ENCODE peak calls at places on chromosome 1, in ten cellular contexts. L is AG04449, Q is OCI-LY7, U is fibroblast of pulmonary artery, N is lung, G is GM12878, Z is left ventricle myocardium inferior, H is IMR-90, V is AG04450, D is upper lobe of right lung. F is an unnamed sample.

GRCh38 chr1:4778056-4778455 is 123.6 kb downstream of the AJAP1 start:
- DNase-seq in L (no peak), Q (peak; percentile 46), U (no peak), N (no peak), G (no peak), Z (no peak), H (no peak), V (no peak), D (no peak), F (no peak)

GRCh38 chr1:15941044-15941840 is 34.7 kb downstream of the ZBTB17 start:
- DNase-seq in L (no peak), Q (no peak), U (no peak), N (no peak), G (no peak), Z (no peak), H (no peak), V (no peak), D (peak; percentile 59), F (no peak)

GRCh38 chr1:36864182-36865079 is 169.9 kb downstream of the GRIK3 start:
- DNase-seq in L (no peak), Q (peak; percentile 66), U (no peak), N (no peak), G (no peak), Z (no peak), H (no peak), V (no peak), D (no peak), F (no peak)

GRCh38 chr1:10824821-10825540 is 28.5 kb upstream of the CASZ1 start:
- DNase-seq in L (no peak), Q (no peak), U (peak; percentile 79), N (no peak), G (no peak), Z (no peak), H (peak; percentile 77), V (peak; percentile 24), D (no peak), F (peak; percentile 10)

GRCh38 chr1:18093193-18093592 is 14.4 kb upstream of the IGSF21 start:
- DNase-seq in L (no peak), Q (no peak), U (no peak), N (no peak), G (no peak), Z (no peak), H (no peak), V (no peak), D (no peak), F (no peak)

GRCh38 chr1:208242829-208243521 is 1.2 kb downstream of the PLXNA2 start:
- DNase-seq in L (no peak), Q (no peak), U (no peak), N (no peak), G (no peak), Z (no peak), H (no peak), V (no peak), D (peak; percentile 76), F (no peak)

GRCh38 chr1:175252561-175252960 is 60.0 kb upstream of the KIAA0040 start:
- DNase-seq in L (no peak), Q (no peak), U (no peak), N (no peak), G (peak; percentile 34), Z (no peak), H (no peak), V (no peak), D (no peak), F (no peak)

GRCh38 chr1:230066466-230067404 is at the start of gene GALNT2:
- DNase-seq in L (no peak), Q (peak; percentile 93), U (peak; percentile 82), N (peak; percentile 90), G (peak; percentile 48), Z (peak; percentile 90), H (peak; percentile 79), V (peak; percentile 38), D (peak; percentile 96), F (no peak)

GRCh38 chr1:52296345-52296744 is 69.7 kb downstream of the CC2D1B start:
- DNase-seq in L (peak; percentile 12), Q (peak; percentile 41), U (peak; percentile 74), N (no peak), G (peak; percentile 7), Z (no peak), H (peak; percentile 68), V (peak; percentile 38), D (no peak), F (peak; percentile 24)

GRCh38 chr1:225207791-225208190 is 220.0 kb downstream of the LBR start:
- DNase-seq in L (no peak), Q (no peak), U (no peak), N (no peak), G (no peak), Z (no peak), H (no peak), V (no peak), D (no peak), F (no peak)

GRCh38 chr1:175155473-175155856 is 37.1 kb downstream of the KIAA0040 start:
- DNase-seq in L (no peak), Q (peak; percentile 72), U (no peak), N (no peak), G (no peak), Z (no peak), H (no peak), V (no peak), D (no peak), F (no peak)

GRCh38 chr1:107724648-107725047 is 240.3 kb downstream of the VAV3 start:
- DNase-seq in L (peak; percentile 26), Q (no peak), U (no peak), N (no peak), G (no peak), Z (no peak), H (no peak), V (no peak), D (no peak), F (peak; percentile 43)

GRCh38 chr1:30395631-30396030 is 327.8 kb downstream of the MATN1 start:
- DNase-seq in L (no peak), Q (no peak), U (no peak), N (no peak), G (no peak), Z (no peak), H (no peak), V (no peak), D (no peak), F (no peak)

GRCh38 chr1:32361674-32362473 is 411 bp downstream of the FAM229A start:
- DNase-seq in L (no peak), Q (no peak), U (peak; percentile 42), N (peak; percentile 51), G (no peak), Z (peak; percentile 67), H (no peak), V (no peak), D (peak; percentile 78), F (no peak)

DNA sequence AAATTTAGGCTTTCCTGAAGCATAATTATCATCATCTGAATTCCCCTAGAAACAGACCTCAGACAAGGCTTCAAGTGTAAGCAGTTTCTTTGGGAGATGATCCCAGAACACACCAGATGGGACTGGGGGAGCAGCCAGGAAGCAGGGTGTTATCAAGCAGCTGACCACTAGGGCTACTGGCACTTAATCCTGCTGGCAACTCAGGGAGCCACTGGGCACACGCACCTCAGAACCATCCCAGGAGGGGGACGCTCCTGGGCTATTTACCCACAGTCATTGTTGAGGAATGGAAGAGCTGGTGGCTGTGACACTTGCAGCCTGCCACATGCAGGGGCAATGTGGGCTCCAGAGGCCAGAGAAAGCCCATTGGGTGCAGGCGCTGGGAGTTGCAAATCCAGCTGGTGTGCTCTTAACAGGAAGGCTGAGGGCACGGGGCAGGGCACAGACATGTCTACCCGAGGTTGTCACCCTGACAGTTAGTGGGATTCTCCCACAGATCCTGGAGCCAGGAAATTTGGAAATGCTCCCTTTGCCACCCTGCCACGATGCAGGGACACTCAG is 15.1 kb upstream of the IL22RA1 start:
- DNase-seq in L (no peak), Q (no peak), U (peak; percentile 9), N (no peak), G (no peak), Z (no peak), H (no peak), V (no peak), D (no peak), F (no peak)
- TF ChIP-seq CTCF in L (peak; percentile 27), Q (no peak), U (peak; percentile 24), N (no peak), G (peak; percentile 18), Z (peak; percentile 35), H (peak; percentile 21), V (peak; percentile 42), D (peak; percentile 16), F (peak; percentile 38)

DNA sequence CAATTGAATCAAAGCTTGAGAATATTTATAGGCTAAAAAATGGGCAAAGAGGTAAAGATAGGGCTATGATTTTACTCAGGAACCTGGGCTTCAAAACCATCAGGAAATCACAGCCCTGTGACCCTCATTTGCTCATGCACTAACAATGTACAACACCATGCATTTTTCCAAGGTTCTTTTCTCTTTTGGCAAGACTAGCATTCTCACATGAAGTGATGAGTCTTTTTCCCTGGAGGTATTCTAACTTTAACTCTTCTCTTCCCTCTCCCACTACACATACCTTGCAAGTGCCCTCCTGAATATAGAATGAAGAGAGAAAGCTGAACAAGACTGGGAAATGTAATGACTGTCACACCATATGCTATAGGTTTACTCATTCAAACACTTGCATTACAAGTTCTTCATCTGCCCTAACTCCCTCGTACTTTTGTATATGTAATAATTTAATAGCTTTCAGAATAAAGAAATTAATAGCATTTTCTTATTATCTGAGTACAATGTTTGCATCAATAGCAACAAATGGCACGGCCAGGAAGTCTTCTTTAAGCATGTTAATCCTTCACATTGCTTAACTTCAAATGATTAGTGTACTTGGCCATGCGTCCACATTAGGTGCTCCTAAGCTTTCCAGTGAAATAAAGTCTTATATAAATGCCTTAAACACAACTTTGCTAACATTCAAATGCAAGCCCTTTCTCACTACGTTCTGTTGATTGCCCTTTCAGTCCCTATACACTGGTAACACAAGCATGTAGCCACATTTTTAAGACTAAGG is 1.8 kb downstream of the NIBAN1 start:
- DNase-seq in L (no peak), Q (no peak), U (peak; percentile 49), N (no peak), G (no peak), Z (no peak), H (peak; percentile 71), V (no peak), D (no peak), F (no peak)
- H3K4me3 ChIP-seq in L (peak overlapping the region; percentile 75), Q (no peak overlapping the region), U (peak overlapping the region; percentile 74), N (no peak overlapping the region), G (peak overlapping the region; percentile 96), Z (peak overlapping the region; percentile 91), H (peak overlapping the region; percentile 74), V (peak overlapping the region; percentile 76), D (peak overlapping the region; percentile 73), F (peak overlapping the region; percentile 64)

DNA sequence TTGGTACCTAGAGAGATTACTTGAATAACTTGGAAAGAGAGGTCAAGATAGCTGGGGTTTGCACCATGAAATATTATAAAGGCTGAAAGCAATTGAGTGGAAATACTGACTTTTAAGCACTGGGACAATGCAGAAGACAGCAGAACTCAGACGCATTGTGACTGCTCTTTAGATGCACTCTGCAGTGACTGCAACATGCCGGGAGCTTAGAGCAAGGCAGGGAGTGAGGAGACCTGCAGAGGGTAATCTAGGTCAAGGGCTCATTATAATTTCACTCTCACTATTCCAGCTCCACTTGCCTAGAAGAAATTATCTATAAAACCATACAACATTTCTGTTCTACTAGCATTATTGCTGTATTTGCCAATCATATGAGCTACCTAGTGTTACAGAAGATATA is 36.6 kb downstream of the OLFM3 start:
- DNase-seq in L (no peak), Q (no peak), U (no peak), N (no peak), G (no peak), Z (no peak), H (no peak), V (no peak), D (no peak), F (no peak)
- TF ChIP-seq CTCF in L (no peak), Q (no peak), U (no peak), N (no peak), G (no peak), Z (no peak), H (no peak), V (no peak), D (no peak), F (no peak)

GRCh38 chr1:78825561-78825960 is 175.9 kb downstream of the IFI44 start:
- DNase-seq in L (no peak), Q (no peak), U (peak; percentile 43), N (no peak), G (no peak), Z (no peak), H (peak; percentile 35), V (no peak), D (no peak), F (no peak)
- H3K4me3 ChIP-seq in L (no peak overlapping the region), Q (no peak overlapping the region), U (no peak overlapping the region), N (no peak overlapping the region), G (no peak overlapping the region), Z (no peak overlapping the region), H (no peak overlapping the region), V (no peak overlapping the region), D (no peak overlapping the region), F (no peak overlapping the region)